ENCODE peak calls at places on chromosomes 2 and 18, in four cellular contexts. One of them, this sample, is unnamed.

GRCh38 chr2:64273524-64274398 is 129.5 kb upstream of the PELI1 start:
- DNase-seq in right cardiac atrium: peak
- DNase-seq in iPS DF 6.9: no peak
- DNase-seq in GM23248: peak
- DNase-seq in this sample: peak

GRCh38 chr18:13376298-13376840 is 157.8 kb downstream of the LDLRAD4 start:
- DNase-seq in iPS DF 6.9: no peak
- DNase-seq in right cardiac atrium: no peak
- DNase-seq in GM23248: no peak
- DNase-seq in this sample: no peak

GRCh38 chr2:219512524-219513216 is 1.6 kb upstream of the ASIC4 start:
- DNase-seq in right cardiac atrium: no peak
- DNase-seq in iPS DF 6.9: no peak
- DNase-seq in GM23248: no peak
- DNase-seq in this sample: no peak

GRCh38 chr2:3627500-3628100 is 30.4 kb upstream of the ALLC start:
- DNase-seq in iPS DF 6.9: no peak
- DNase-seq in GM23248: no peak
- DNase-seq in right cardiac atrium: peak
- DNase-seq in this sample: no peak

GRCh38 chr18:46226461-46226860 is 122.3 kb downstream of the HAUS1 start:
- DNase-seq in GM23248: peak
- DNase-seq in right cardiac atrium: no peak
- DNase-seq in iPS DF 6.9: no peak
- DNase-seq in this sample: no peak

GRCh38 chr18:29226201-29226600 is 1049.3 kb upstream of the CDH2 start:
- DNase-seq in right cardiac atrium: no peak
- DNase-seq in iPS DF 6.9: no peak
- DNase-seq in GM23248: no peak
- DNase-seq in this sample: no peak

GRCh38 chr2:24439971-24440340 is 51.1 kb upstream of the NCOA1 start:
- DNase-seq in GM23248: no peak
- DNase-seq in right cardiac atrium: no peak
- DNase-seq in iPS DF 6.9: no peak
- DNase-seq in this sample: no peak

GRCh38 chr2:51969349-51969748 is 937.4 kb upstream of the NRXN1 start:
- DNase-seq in right cardiac atrium: no peak
- DNase-seq in GM23248: no peak
- DNase-seq in iPS DF 6.9: no peak
- DNase-seq in this sample: no peak

GRCh38 chr2:107740300-107740699 is 86.4 kb upstream of the RGPD4 start:
- DNase-seq in right cardiac atrium: no peak
- DNase-seq in GM23248: no peak
- DNase-seq in iPS DF 6.9: no peak
- DNase-seq in this sample: no peak

GRCh38 chr2:236712304-236712703 is 142.7 kb downstream of the ACKR3 start:
- DNase-seq in iPS DF 6.9: no peak
- DNase-seq in right cardiac atrium: no peak
- DNase-seq in GM23248: peak
- DNase-seq in this sample: no peak

GRCh38 chr2:9466147-9466683 is 8.1 kb upstream of the IAH1 start:
- DNase-seq in iPS DF 6.9: no peak
- DNase-seq in GM23248: no peak
- DNase-seq in right cardiac atrium: no peak
- DNase-seq in this sample: no peak

GRCh38 chr18:25305584-25305983 is 46.4 kb downstream of the ZNF521 start:
- DNase-seq in iPS DF 6.9: no peak
- DNase-seq in GM23248: peak
- DNase-seq in right cardiac atrium: no peak
- DNase-seq in this sample: no peak

GRCh38 chr2:85539361-85540130 is 578 bp downstream of the MAT2A start:
- DNase-seq in iPS DF 6.9: no peak
- DNase-seq in GM23248: peak
- DNase-seq in right cardiac atrium: peak
- DNase-seq in this sample: peak

GRCh38 chr2:104701471-104701911 is 152.4 kb upstream of the POU3F3 start:
- DNase-seq in right cardiac atrium: no peak
- DNase-seq in GM23248: no peak
- DNase-seq in iPS DF 6.9: no peak
- DNase-seq in this sample: no peak

GRCh38 chr18:6650063-6650462 is 79.5 kb upstream of the ARHGAP28 start:
- DNase-seq in iPS DF 6.9: no peak
- DNase-seq in right cardiac atrium: no peak
- DNase-seq in GM23248: no peak
- DNase-seq in this sample: no peak

GRCh38 chr2:6958616-6959235 is 41.5 kb downstream of the RNF144A start:
- DNase-seq in iPS DF 6.9: no peak
- DNase-seq in GM23248: peak
- DNase-seq in right cardiac atrium: no peak
- DNase-seq in this sample: no peak

GRCh38 chr2:57497489-57498096 is 549.0 kb upstream of the VRK2 start:
- DNase-seq in right cardiac atrium: no peak
- DNase-seq in iPS DF 6.9: peak
- DNase-seq in GM23248: peak
- DNase-seq in this sample: no peak

GRCh38 chr2:7619203-7619602 is 702.0 kb downstream of the RNF144A start:
- DNase-seq in right cardiac atrium: no peak
- DNase-seq in GM23248: no peak
- DNase-seq in iPS DF 6.9: no peak
- DNase-seq in this sample: no peak

GRCh38 chr18:62586148-62586774 is 63.4 kb downstream of the ZCCHC2 start:
- DNase-seq in right cardiac atrium: peak
- DNase-seq in GM23248: peak
- DNase-seq in iPS DF 6.9: peak
- DNase-seq in this sample: peak

GRCh38 chr2:40550085-40550484 is 98.2 kb upstream of the SLC8A1 start:
- DNase-seq in iPS DF 6.9: no peak
- DNase-seq in right cardiac atrium: no peak
- DNase-seq in GM23248: no peak
- DNase-seq in this sample: no peak

GRCh38 chr2:147715807-147716206 is 129.0 kb upstream of the ACVR2A start:
- DNase-seq in iPS DF 6.9: no peak
- DNase-seq in right cardiac atrium: no peak
- DNase-seq in GM23248: peak
- DNase-seq in this sample: no peak

GRCh38 chr2:11352781-11353537 is 8.5 kb upstream of the ROCK2 start:
- DNase-seq in iPS DF 6.9: no peak
- DNase-seq in GM23248: no peak
- DNase-seq in right cardiac atrium: no peak
- DNase-seq in this sample: no peak

GRCh38 chr2:18119883-18120282 is 241.4 kb downstream of the KCNS3 start:
- DNase-seq in right cardiac atrium: peak
- DNase-seq in GM23248: peak
- DNase-seq in iPS DF 6.9: no peak
- DNase-seq in this sample: no peak

GRCh38 chr2:97868986-97869721 is 126.6 kb downstream of the TMEM131 start:
- DNase-seq in iPS DF 6.9: no peak
- DNase-seq in GM23248: peak
- DNase-seq in right cardiac atrium: peak
- DNase-seq in this sample: no peak

DNA sequence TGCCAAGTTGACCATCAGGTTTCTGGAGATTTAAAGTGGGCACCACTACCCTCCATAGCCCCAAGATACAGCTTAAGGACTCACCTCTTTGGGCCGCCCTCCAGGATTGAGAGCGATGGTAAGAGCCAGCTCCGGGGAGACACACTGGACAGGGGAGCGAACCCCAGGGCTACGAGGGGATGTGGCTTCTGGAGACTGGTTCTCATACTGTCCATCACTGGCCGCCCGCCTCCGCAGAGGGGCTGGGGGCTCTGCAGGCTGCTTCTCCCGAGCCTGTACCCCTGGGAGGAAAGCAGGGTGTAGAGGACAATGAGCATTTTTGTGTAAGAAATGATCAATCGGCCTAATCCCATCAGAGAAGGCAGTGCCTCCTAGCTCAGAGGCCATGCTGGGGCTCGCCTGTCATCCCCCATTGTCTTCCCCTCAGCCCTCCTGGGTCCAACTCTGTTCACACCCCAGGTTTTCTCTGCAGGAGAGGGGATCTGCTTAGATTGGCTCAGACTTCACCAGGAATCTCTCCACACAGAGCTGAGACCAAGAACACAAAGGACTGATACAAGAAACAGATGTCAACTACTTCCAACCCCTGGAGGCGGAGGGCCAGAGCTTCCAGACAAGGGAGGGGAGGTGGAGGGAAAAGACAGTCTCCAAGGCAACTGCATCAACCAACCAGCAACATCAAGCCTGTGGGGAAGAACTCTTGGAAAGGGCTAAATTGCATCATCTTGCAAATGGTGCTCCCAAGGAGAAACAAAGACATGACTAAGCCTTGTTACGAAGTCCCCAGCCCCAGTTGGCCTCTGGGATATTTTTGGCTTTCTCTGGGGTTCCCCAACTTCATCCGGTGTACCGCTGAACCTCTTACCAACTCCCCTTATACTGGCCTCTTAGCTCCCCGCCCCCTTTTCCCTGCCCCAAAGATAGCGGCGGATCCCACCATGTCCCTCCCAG is 166.6 kb downstream of the TNS1 start:
- DNase-seq in iPS DF 6.9: no peak
- DNase-seq in right cardiac atrium: peak
- DNase-seq in GM23248: peak
- DNase-seq in this sample: no peak
- H3K4me3 ChIP-seq in iPS DF 6.9: no peak
- H3K4me3 ChIP-seq in right cardiac atrium: no peak
- H3K4me3 ChIP-seq in GM23248: no peak
- H3K4me3 ChIP-seq in this sample: no peak

DNA sequence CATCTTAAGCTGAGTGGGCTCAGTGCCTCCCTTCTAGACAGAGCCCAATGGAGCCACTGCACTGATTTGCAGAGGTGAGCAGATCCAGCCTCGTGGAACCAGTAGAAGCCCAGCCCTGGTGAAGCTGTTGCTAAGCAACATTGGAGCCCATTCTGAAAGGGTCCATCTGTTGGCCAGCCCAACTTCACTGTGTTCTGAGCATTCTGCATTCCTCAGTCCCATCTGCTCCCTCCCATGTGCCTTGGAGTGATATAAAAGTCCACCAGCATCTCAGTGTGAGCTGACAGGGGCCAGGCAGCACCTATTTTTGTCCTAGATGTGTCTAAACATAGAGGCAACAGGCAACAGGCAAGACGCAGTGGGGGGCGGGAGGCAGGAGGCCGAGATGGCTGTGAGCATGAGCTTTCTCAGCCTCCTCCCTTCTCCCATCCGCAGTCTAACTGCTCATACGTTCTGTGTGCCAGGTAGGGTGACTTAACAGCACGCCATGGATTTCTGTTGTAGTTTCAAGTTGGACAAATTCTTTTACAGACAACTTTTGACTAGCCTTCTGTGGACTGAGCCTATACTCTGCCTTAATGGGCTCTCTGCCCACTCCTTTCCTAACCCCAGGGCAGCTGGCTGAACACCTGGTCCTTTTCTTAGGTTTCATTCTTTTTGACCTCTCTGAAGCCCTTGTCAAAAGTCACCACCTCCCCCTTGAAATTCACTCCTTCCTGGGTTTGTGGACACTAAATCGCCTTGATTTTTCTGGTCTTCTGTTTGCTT is 112.4 kb downstream of the PLB1 start:
- DNase-seq in right cardiac atrium: peak
- DNase-seq in GM23248: no peak
- DNase-seq in iPS DF 6.9: no peak
- DNase-seq in this sample: no peak
- H3K27ac ChIP-seq in right cardiac atrium: peak
- H3K27ac ChIP-seq in GM23248: no peak
- H3K27ac ChIP-seq in iPS DF 6.9: no peak
- H3K27ac ChIP-seq in this sample: no peak

GRCh38 chr18:9612989-9613388 is 1.4 kb downstream of the PPP4R1 start:
- DNase-seq in iPS DF 6.9: no peak
- DNase-seq in right cardiac atrium: no peak
- DNase-seq in GM23248: no peak
- DNase-seq in this sample: no peak

GRCh38 chr18:9613550-9614400 is 584 bp downstream of the PPP4R1 start:
- DNase-seq in iPS DF 6.9: no peak
- DNase-seq in right cardiac atrium: peak
- DNase-seq in GM23248: peak
- DNase-seq in this sample: peak

GRCh38 chr18:9615280-9615797 is 980 bp upstream of the PPP4R1 start:
- DNase-seq in iPS DF 6.9: no peak
- DNase-seq in GM23248: no peak
- DNase-seq in right cardiac atrium: no peak
- DNase-seq in this sample: no peak

GRCh38 chr18:9614401-9615279 is at the start of gene PPP4R1:
- DNase-seq in iPS DF 6.9: peak
- DNase-seq in right cardiac atrium: peak
- DNase-seq in GM23248: peak
- DNase-seq in this sample: peak

DNA sequence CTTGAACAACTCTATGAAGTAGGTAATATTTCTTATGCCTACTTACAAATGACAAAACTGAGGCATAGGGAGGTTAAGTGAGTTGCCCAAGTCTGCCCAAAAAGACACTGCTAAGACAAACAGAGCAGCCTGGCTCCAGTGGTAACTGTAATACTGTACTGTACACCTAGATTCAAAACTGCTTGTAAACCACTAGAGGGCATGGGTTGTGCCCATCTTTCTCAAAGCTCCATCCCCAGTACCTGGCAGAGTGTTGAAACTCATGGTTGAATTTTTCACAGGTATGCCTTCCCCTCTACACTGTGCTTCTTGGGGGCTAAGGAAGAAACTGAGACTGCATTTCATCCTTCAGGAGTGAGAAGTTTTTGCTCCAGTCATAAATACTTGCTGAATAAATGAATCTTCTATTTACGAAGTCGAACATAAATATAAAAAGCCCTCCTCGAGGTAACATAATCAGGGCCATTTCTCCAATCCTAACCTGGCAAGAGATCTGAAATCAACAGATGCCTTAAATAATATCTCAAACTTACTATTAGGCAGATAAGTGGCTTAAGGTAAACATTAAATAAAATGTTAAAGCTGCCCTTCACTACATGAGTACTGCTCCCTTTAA is 2.0 kb downstream of the PPP4R1 start:
- DNase-seq in iPS DF 6.9: no peak
- DNase-seq in GM23248: peak
- DNase-seq in right cardiac atrium: no peak
- DNase-seq in this sample: no peak
- H3K4me3 ChIP-seq in iPS DF 6.9: no peak
- H3K4me3 ChIP-seq in GM23248: peak
- H3K4me3 ChIP-seq in right cardiac atrium: peak
- H3K4me3 ChIP-seq in this sample: no peak

GRCh38 chr2:45568935-45569334 is 42.1 kb downstream of the SRBD1 start:
- DNase-seq in right cardiac atrium: no peak
- DNase-seq in iPS DF 6.9: no peak
- DNase-seq in GM23248: peak
- DNase-seq in this sample: no peak
- H3K27ac ChIP-seq in right cardiac atrium: no peak
- H3K27ac ChIP-seq in iPS DF 6.9: no peak
- H3K27ac ChIP-seq in GM23248: no peak
- H3K27ac ChIP-seq in this sample: no peak

This sample was measured in ovary.